ENCODE peak calls at places on chromosomes 4 and X, in ten cellular contexts. I, J, Y, D, H, E, X, P, M and F are unnamed samples.

GRCh38 chrX:104921606-104922205 is 298.8 kb downstream of the TEX13A start:
- DNase-seq in I (no peak), J (no peak), Y (no peak), D (no peak), H (no peak), E (no peak), X (no peak), P (no peak), M (no peak), F (no peak)

GRCh38 chr4:6917445-6918241 is 8.0 kb downstream of the TBC1D14 start:
- DNase-seq in I (peak; percentile 84), J (peak; percentile 76), Y (peak; percentile 91), D (peak; percentile 53), H (no peak), E (peak; percentile 91), X (no peak), P (no peak), M (no peak), F (no peak)

GRCh38 chrX:77510007-77510406 is 62.8 kb downstream of the FGF16 start:
- DNase-seq in I (no peak), J (no peak), Y (no peak), D (no peak), H (no peak), E (no peak), X (no peak), P (no peak), M (no peak), F (no peak)

GRCh38 chrX:68994135-68994882 is 165.5 kb downstream of the EFNB1 start:
- DNase-seq in I (no peak), J (no peak), Y (no peak), D (no peak), H (no peak), E (no peak), X (no peak), P (no peak), M (no peak), F (no peak)

GRCh38 chr4:41890085-41890484 is 45.1 kb upstream of the TMEM33 start:
- DNase-seq in I (no peak), J (no peak), Y (no peak), D (no peak), H (no peak), E (no peak), X (no peak), P (no peak), M (no peak), F (no peak)

GRCh38 chr4:124278477-124278876 is 434.1 kb downstream of the ANKRD50 start:
- DNase-seq in I (no peak), J (no peak), Y (no peak), D (no peak), H (no peak), E (no peak), X (peak; percentile 53), P (no peak), M (no peak), F (no peak)

GRCh38 chr4:123481034-123481433 is 84.4 kb downstream of the SPRY1 start:
- DNase-seq in I (peak; percentile 3), J (peak; percentile 48), Y (no peak), D (no peak), H (no peak), E (no peak), X (peak; percentile 74), P (no peak), M (peak; percentile 37), F (peak; percentile 63)

GRCh38 chr4:113060853-113061252 is 11.4 kb downstream of the ANK2 start:
- DNase-seq in I (no peak), J (no peak), Y (no peak), D (no peak), H (no peak), E (no peak), X (no peak), P (no peak), M (no peak), F (no peak)

GRCh38 chrX:793216-793770 is 162.7 kb downstream of the SHOX start:
- DNase-seq in I (no peak), J (no peak), Y (no peak), D (no peak), H (no peak), E (no peak), X (no peak), P (no peak), M (no peak), F (no peak)

GRCh38 chrX:149002320-149002719 is 501.9 kb downstream of the AFF2 start:
- DNase-seq in I (no peak), J (no peak), Y (no peak), D (no peak), H (no peak), E (no peak), X (no peak), P (no peak), M (no peak), F (no peak)

GRCh38 chrX:133859336-133859735 is 126.1 kb downstream of the GPC3 start:
- DNase-seq in I (no peak), J (no peak), Y (peak; percentile 16), D (no peak), H (no peak), E (no peak), X (no peak), P (no peak), M (no peak), F (no peak)

GRCh38 chr4:180550106-180550505 is 1693.1 kb upstream of the TENM3 start:
- DNase-seq in I (no peak), J (no peak), Y (no peak), D (no peak), H (no peak), E (no peak), X (no peak), P (no peak), M (no peak), F (no peak)

GRCh38 chrX:69015564-69016218 is 149.6 kb downstream of the PJA1 start:
- DNase-seq in I (no peak), J (no peak), Y (no peak), D (no peak), H (no peak), E (peak; percentile 18), X (no peak), P (no peak), M (no peak), F (no peak)

GRCh38 chr4:158997660-158998349 is 105.1 kb upstream of the RAPGEF2 start:
- DNase-seq in I (no peak), J (no peak), Y (no peak), D (no peak), H (no peak), E (no peak), X (no peak), P (no peak), M (no peak), F (no peak)

GRCh38 chr4:172691552-172691951 is 477.1 kb upstream of the GALNT7 start:
- DNase-seq in I (peak; percentile 11), J (no peak), Y (no peak), D (no peak), H (no peak), E (no peak), X (no peak), P (no peak), M (no peak), F (no peak)

GRCh38 chr4:79964715-79965345 is 108.2 kb downstream of the ANTXR2 start:
- DNase-seq in I (no peak), J (no peak), Y (no peak), D (no peak), H (no peak), E (no peak), X (no peak), P (no peak), M (no peak), F (no peak)

GRCh38 chrX:10007604-10008003 is 40.4 kb downstream of the CLDN34 start:
- DNase-seq in I (no peak), J (no peak), Y (no peak), D (no peak), H (no peak), E (no peak), X (no peak), P (no peak), M (no peak), F (no peak)

GRCh38 chr4:78557841-78558240 is 6.3 kb downstream of the ANXA3 start:
- DNase-seq in I (no peak), J (no peak), Y (no peak), D (no peak), H (no peak), E (no peak), X (no peak), P (no peak), M (no peak), F (no peak)

GRCh38 chr4:21901831-21902230 is 46.7 kb downstream of the KCNIP4 start:
- DNase-seq in I (peak; percentile 20), J (no peak), Y (no peak), D (no peak), H (peak; percentile 28), E (no peak), X (peak; percentile 59), P (no peak), M (peak; percentile 21), F (no peak)

GRCh38 chrX:131745942-131746489 is 202.1 kb downstream of the OR13H1 start:
- DNase-seq in I (no peak), J (no peak), Y (no peak), D (no peak), H (no peak), E (no peak), X (no peak), P (no peak), M (no peak), F (no peak)

GRCh38 chr4:82733636-82734035 is 65.0 kb downstream of the SCD5 start:
- DNase-seq in I (no peak), J (peak; percentile 27), Y (no peak), D (no peak), H (no peak), E (no peak), X (peak; percentile 79), P (no peak), M (no peak), F (no peak)

GRCh38 chrX:1656379-1656778 is 41.5 kb downstream of the ASMT start:
- DNase-seq in I (no peak), J (no peak), Y (no peak), D (no peak), H (no peak), E (no peak), X (no peak), P (no peak), M (no peak), F (no peak)

GRCh38 chrX:3428762-3429161 is 82.3 kb upstream of the MXRA5 start:
- DNase-seq in I (no peak), J (no peak), Y (no peak), D (no peak), H (no peak), E (no peak), X (no peak), P (no peak), M (no peak), F (no peak)

GRCh38 chr4:24195976-24196736 is 306.3 kb upstream of the PPARGC1A start:
- DNase-seq in I (no peak), J (no peak), Y (no peak), D (no peak), H (no peak), E (no peak), X (no peak), P (no peak), M (no peak), F (no peak)

GRCh38 chr4:151197258-151197657 is 79.7 kb upstream of the PRSS48 start:
- DNase-seq in I (no peak), J (no peak), Y (no peak), D (no peak), H (no peak), E (no peak), X (no peak), P (no peak), M (peak; percentile 50), F (peak; percentile 19)

GRCh38 chr4:78056265-78057129 is 626 bp upstream of the FRAS1 start:
- DNase-seq in I (peak; percentile 80), J (peak; percentile 62), Y (peak; percentile 99), D (no peak), H (no peak), E (peak; percentile 81), X (peak; percentile 61), P (peak; percentile 49), M (peak; percentile 23), F (peak; percentile 63)

GRCh38 chr4:114041117-114041475 is 61.6 kb upstream of the ARSJ start:
- DNase-seq in I (no peak), J (no peak), Y (no peak), D (no peak), H (no peak), E (no peak), X (peak; percentile 82), P (no peak), M (no peak), F (no peak)

GRCh38 chr4:47612116-47613023 is 127.3 kb downstream of the ATP10D start:
- DNase-seq in I (no peak), J (no peak), Y (no peak), D (no peak), H (no peak), E (no peak), X (peak; percentile 42), P (no peak), M (no peak), F (no peak)